ENCODE peak calls at places on chromosomes 5 and 9, in four cellular contexts. One of them, this sample, is unnamed.

GRCh38 chr5:176180339-176180738 is 57.9 kb upstream of the SIMC1 start:
- DNase-seq in breast epithelium: no peak
- DNase-seq in uterus: no peak
- DNase-seq in sigmoid colon: no peak
- DNase-seq in this sample: no peak

GRCh38 chr9:72022846-72023245 is 37.6 kb downstream of the C9orf57 start:
- DNase-seq in breast epithelium: no peak
- DNase-seq in uterus: no peak
- DNase-seq in sigmoid colon: no peak
- DNase-seq in this sample: no peak

GRCh38 chr9:69946800-69947437 is 96.7 kb upstream of the MAMDC2 start:
- DNase-seq in breast epithelium: no peak
- DNase-seq in uterus: no peak
- DNase-seq in sigmoid colon: no peak
- DNase-seq in this sample: no peak

GRCh38 chr5:116002116-116002906 is 30.0 kb upstream of the ARL14EPL start:
- DNase-seq in breast epithelium: no peak
- DNase-seq in uterus: no peak
- DNase-seq in sigmoid colon: no peak
- DNase-seq in this sample: no peak

GRCh38 chr5:40746703-40747102 is 9.1 kb downstream of the TTC33 start:
- DNase-seq in breast epithelium: no peak
- DNase-seq in uterus: no peak
- DNase-seq in sigmoid colon: no peak
- DNase-seq in this sample: no peak

GRCh38 chr5:35202319-35203111 is 27.8 kb downstream of the PRLR start:
- DNase-seq in breast epithelium: no peak
- DNase-seq in uterus: no peak
- DNase-seq in sigmoid colon: no peak
- DNase-seq in this sample: peak; percentile 56

GRCh38 chr5:107577551-107577950 is 93.2 kb downstream of the EFNA5 start:
- DNase-seq in breast epithelium: no peak
- DNase-seq in uterus: no peak
- DNase-seq in sigmoid colon: no peak
- DNase-seq in this sample: no peak

GRCh38 chr5:36724429-36725332 is 118.3 kb downstream of the SLC1A3 start:
- DNase-seq in breast epithelium: no peak
- DNase-seq in uterus: no peak
- DNase-seq in sigmoid colon: no peak
- DNase-seq in this sample: no peak

GRCh38 chr5:38636626-38637025 is 80.2 kb upstream of the LIFR start:
- DNase-seq in breast epithelium: no peak
- DNase-seq in uterus: no peak
- DNase-seq in sigmoid colon: no peak
- DNase-seq in this sample: peak; percentile 70

GRCh38 chr5:32173394-32174010 is 617 bp downstream of the GOLPH3 start:
- DNase-seq in breast epithelium: peak; percentile 52
- DNase-seq in uterus: peak; percentile 68
- DNase-seq in sigmoid colon: peak; percentile 88
- DNase-seq in this sample: peak; percentile 72

GRCh38 chr5:61600945-61601491 is 269.0 kb downstream of the ZSWIM6 start:
- DNase-seq in breast epithelium: no peak
- DNase-seq in uterus: no peak
- DNase-seq in sigmoid colon: no peak
- DNase-seq in this sample: no peak

GRCh38 chr5:40033411-40033810 is 608.6 kb upstream of the DAB2 start:
- DNase-seq in breast epithelium: no peak
- DNase-seq in uterus: no peak
- DNase-seq in sigmoid colon: no peak
- DNase-seq in this sample: no peak

GRCh38 chr5:62152394-62153123 is 153.4 kb upstream of the KIF2A start:
- DNase-seq in breast epithelium: no peak
- DNase-seq in uterus: no peak
- DNase-seq in sigmoid colon: no peak
- DNase-seq in this sample: no peak

GRCh38 chr5:108753877-108754276 is 6.2 kb downstream of the FER start:
- DNase-seq in breast epithelium: no peak
- DNase-seq in uterus: no peak
- DNase-seq in sigmoid colon: no peak
- DNase-seq in this sample: no peak

GRCh38 chr9:136693490-136694162 is 6.4 kb upstream of the AGPAT2 start:
- DNase-seq in breast epithelium: peak; percentile 67
- DNase-seq in uterus: peak; percentile 19
- DNase-seq in sigmoid colon: no peak
- DNase-seq in this sample: peak; percentile 91

GRCh38 chr5:127515693-127516440 is 1.6 kb upstream of the PRRC1 start:
- DNase-seq in breast epithelium: no peak
- DNase-seq in uterus: no peak
- DNase-seq in sigmoid colon: no peak
- DNase-seq in this sample: no peak

GRCh38 chr5:98454904-98455303 is 318.6 kb upstream of the RGMB start:
- DNase-seq in breast epithelium: no peak
- DNase-seq in uterus: no peak
- DNase-seq in sigmoid colon: no peak
- DNase-seq in this sample: no peak

GRCh38 chr5:77262685-77263084 is 52.2 kb downstream of the PDE8B start:
- DNase-seq in breast epithelium: no peak
- DNase-seq in uterus: no peak
- DNase-seq in sigmoid colon: no peak
- DNase-seq in this sample: peak; percentile 32

GRCh38 chr9:133485531-133486260 is 6.8 kb upstream of the SLC2A6 start:
- DNase-seq in breast epithelium: no peak
- DNase-seq in uterus: no peak
- DNase-seq in sigmoid colon: no peak
- DNase-seq in this sample: no peak

GRCh38 chr9:18703086-18703750 is 229.3 kb downstream of the ADAMTSL1 start:
- DNase-seq in breast epithelium: no peak
- DNase-seq in uterus: peak; percentile 39
- DNase-seq in sigmoid colon: no peak
- DNase-seq in this sample: no peak

GRCh38 chr9:127187231-127187956 is 65.0 kb upstream of the ANGPTL2 start:
- DNase-seq in breast epithelium: peak; percentile 79
- DNase-seq in uterus: peak; percentile 93
- DNase-seq in sigmoid colon: peak; percentile 94
- DNase-seq in this sample: peak; percentile 81

GRCh38 chr9:128231638-128232568 is 28.7 kb downstream of the DNM1 start:
- DNase-seq in breast epithelium: no peak
- DNase-seq in uterus: no peak
- DNase-seq in sigmoid colon: peak; percentile 77
- DNase-seq in this sample: no peak

GRCh38 chr5:146071171-146071570 is 34.2 kb downstream of the PLAC8L1 start:
- DNase-seq in breast epithelium: no peak
- DNase-seq in uterus: no peak
- DNase-seq in sigmoid colon: no peak
- DNase-seq in this sample: no peak

GRCh38 chr9:123997665-123998277 is 13.8 kb upstream of the LHX2 start:
- DNase-seq in breast epithelium: peak; percentile 35
- DNase-seq in uterus: no peak
- DNase-seq in sigmoid colon: no peak
- DNase-seq in this sample: no peak

GRCh38 chr9:34985311-34985899 is 4.1 kb upstream of the DNAJB5 start:
- DNase-seq in breast epithelium: no peak
- DNase-seq in uterus: peak; percentile 54
- DNase-seq in sigmoid colon: no peak
- DNase-seq in this sample: peak; percentile 70

GRCh38 chr9:127035423-127035822 is 87.0 kb downstream of the ANGPTL2 start:
- DNase-seq in breast epithelium: no peak
- DNase-seq in uterus: peak; percentile 63
- DNase-seq in sigmoid colon: peak; percentile 89
- DNase-seq in this sample: no peak

GRCh38 chr9:136711751-136712689 is at the start of gene DIPK1B:
- DNase-seq in breast epithelium: no peak
- DNase-seq in uterus: no peak
- DNase-seq in sigmoid colon: no peak
- DNase-seq in this sample: no peak

GRCh38 chr5:123089971-123090640 is 1.1 kb downstream of the PRDM6 start:
- DNase-seq in breast epithelium: no peak
- DNase-seq in uterus: no peak
- DNase-seq in sigmoid colon: peak; percentile 65
- DNase-seq in this sample: peak; percentile 57

GRCh38 chr5:146002491-146002890 is 66.1 kb downstream of the SH3RF2 start:
- DNase-seq in breast epithelium: no peak
- DNase-seq in uterus: no peak
- DNase-seq in sigmoid colon: no peak
- DNase-seq in this sample: no peak

GRCh38 chr5:181265092-181265671 is 4.2 kb upstream of the TRIM52 start:
- DNase-seq in breast epithelium: no peak
- DNase-seq in uterus: no peak
- DNase-seq in sigmoid colon: no peak
- DNase-seq in this sample: no peak

GRCh38 chr5:177988989-177989625 is 6.9 kb downstream of the PROP1 start:
- DNase-seq in breast epithelium: no peak
- DNase-seq in uterus: no peak
- DNase-seq in sigmoid colon: no peak
- DNase-seq in this sample: no peak

GRCh38 chr9:129482521-129483466 is 138.1 kb downstream of the C9orf50 start:
- DNase-seq in breast epithelium: peak; percentile 87
- DNase-seq in uterus: peak; percentile 96
- DNase-seq in sigmoid colon: peak; percentile 96
- DNase-seq in this sample: peak; percentile 91

GRCh38 chr5:40121236-40121635 is 558.5 kb upstream of the PTGER4 start:
- DNase-seq in breast epithelium: no peak
- DNase-seq in uterus: no peak
- DNase-seq in sigmoid colon: no peak
- DNase-seq in this sample: no peak

GRCh38 chr5:111530298-111530740 is 18.0 kb upstream of the STARD4 start:
- DNase-seq in breast epithelium: peak; percentile 21
- DNase-seq in uterus: peak; percentile 47
- DNase-seq in sigmoid colon: peak; percentile 86
- DNase-seq in this sample: peak; percentile 33

GRCh38 chr9:74777136-74777879 is 110.4 kb downstream of the TRPM6 start:
- DNase-seq in breast epithelium: peak; percentile 34
- DNase-seq in uterus: peak; percentile 53
- DNase-seq in sigmoid colon: peak; percentile 76
- DNase-seq in this sample: peak; percentile 65

GRCh38 chr9:19690128-19690527 is 98.7 kb downstream of the SLC24A2 start:
- DNase-seq in breast epithelium: no peak
- DNase-seq in uterus: no peak
- DNase-seq in sigmoid colon: no peak
- DNase-seq in this sample: no peak

GRCh38 chr5:2797981-2798380 is 46.5 kb upstream of the IRX2 start:
- DNase-seq in breast epithelium: no peak
- DNase-seq in uterus: no peak
- DNase-seq in sigmoid colon: no peak
- DNase-seq in this sample: no peak

GRCh38 chr9:81526587-81526986 is 162.8 kb downstream of the TLE1 start:
- DNase-seq in breast epithelium: no peak
- DNase-seq in uterus: no peak
- DNase-seq in sigmoid colon: no peak
- DNase-seq in this sample: no peak

GRCh38 chr5:27172708-27173107 is 134.3 kb upstream of the CDH9 start:
- DNase-seq in breast epithelium: no peak
- DNase-seq in uterus: no peak
- DNase-seq in sigmoid colon: no peak
- DNase-seq in this sample: no peak

GRCh38 chr5:14716755-14717752 is 52.5 kb downstream of the OTULIN start:
- DNase-seq in breast epithelium: no peak
- DNase-seq in uterus: no peak
- DNase-seq in sigmoid colon: no peak
- DNase-seq in this sample: no peak
- TF ChIP-seq POLR2A in breast epithelium: no peak
- TF ChIP-seq POLR2A in uterus: no peak
- TF ChIP-seq POLR2A in sigmoid colon: no peak
- TF ChIP-seq POLR2A in this sample: no peak

GRCh38 chr5:158264264-158264663 is 405.3 kb upstream of the CLINT1 start:
- DNase-seq in breast epithelium: no peak
- DNase-seq in uterus: no peak
- DNase-seq in sigmoid colon: no peak
- DNase-seq in this sample: no peak
- H3K9me3 ChIP-seq in breast epithelium: no peaks in the 10 kb centered on the region
- H3K9me3 ChIP-seq in uterus: no peaks in the 10 kb centered on the region
- H3K9me3 ChIP-seq in sigmoid colon: no peaks in the 10 kb centered on the region
- H3K9me3 ChIP-seq in this sample: no peaks in the 10 kb centered on the region

DNA sequence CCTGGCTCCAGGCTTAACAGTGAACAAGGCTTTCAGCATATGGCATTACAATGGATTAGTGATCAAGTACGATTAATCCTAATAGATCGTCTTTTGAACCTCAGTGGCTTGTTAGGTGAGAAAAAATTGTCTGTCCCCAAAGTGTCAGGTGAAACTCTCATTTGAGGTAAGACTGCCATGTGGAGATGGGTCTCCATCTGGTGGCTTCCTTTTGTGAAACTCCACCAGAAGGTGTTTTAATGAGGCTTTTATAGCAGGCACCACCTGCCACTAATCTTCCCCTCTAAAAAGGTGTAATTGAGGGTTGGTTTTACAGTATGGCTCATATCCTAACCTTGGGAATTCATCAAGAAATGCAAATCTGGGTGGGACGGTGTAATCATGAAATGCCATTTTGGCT is 471.1 kb upstream of the MPDZ start:
- DNase-seq in breast epithelium: no peak
- DNase-seq in uterus: no peak
- DNase-seq in sigmoid colon: no peak
- DNase-seq in this sample: no peak
- TF ChIP-seq POLR2A in breast epithelium: no peak
- TF ChIP-seq POLR2A in uterus: no peak
- TF ChIP-seq POLR2A in sigmoid colon: no peak
- TF ChIP-seq POLR2A in this sample: no peak

GRCh38 chr5:55429221-55429620 is 105.5 kb downstream of the PLPP1 start:
- DNase-seq in breast epithelium: no peak
- DNase-seq in uterus: no peak
- DNase-seq in sigmoid colon: no peak
- DNase-seq in this sample: no peak
- H3K9me3 ChIP-seq in breast epithelium: no peaks in the 10 kb centered on the region
- H3K9me3 ChIP-seq in uterus: no peaks in the 10 kb centered on the region
- H3K9me3 ChIP-seq in sigmoid colon: no peaks in the 10 kb centered on the region
- H3K9me3 ChIP-seq in this sample: no peaks in the 10 kb centered on the region